ENCODE peak calls at places on chromosomes 13 and 19, in four cellular contexts. S, O, Y and E are unnamed samples.

GRCh38 chr19:10333758-10334339 is 520 bp upstream of the RAVER1 start:
- DNase-seq in O (no peak), Y (no peak), S (no peak), E (peak)

GRCh38 chr19:49592486-49593232 is 1.7 kb downstream of the PRR12 start:
- DNase-seq in O (no peak), S (no peak), Y (no peak), E (no peak)

GRCh38 chr19:1251503-1252220 is 3.3 kb downstream of the MIDN start:
- DNase-seq in O (no peak), Y (no peak), S (peak), E (no peak)

GRCh38 chr19:47310819-47311218 is 1.2 kb downstream of the C5AR1 start:
- DNase-seq in O (no peak), Y (no peak), S (peak), E (no peak)

GRCh38 chr13:100584901-100585300 is 3.7 kb downstream of the GGACT start:
- DNase-seq in Y (no peak), S (no peak), O (no peak), E (no peak)

GRCh38 chr13:60838581-60838980 is 441.6 kb downstream of the TDRD3 start:
- DNase-seq in Y (no peak), S (no peak), O (no peak), E (no peak)

GRCh38 chr19:28067882-28068281 is 1145.1 kb downstream of the UQCRFS1 start:
- DNase-seq in O (peak), Y (no peak), S (no peak), E (no peak)

GRCh38 chr19:38686530-38686888 is 39.1 kb downstream of the ACTN4 start:
- DNase-seq in O (peak), Y (no peak), S (no peak), E (no peak)

GRCh38 chr13:113041821-113042335 is 63.7 kb upstream of the F7 start:
- DNase-seq in Y (no peak), O (no peak), S (no peak), E (no peak)

GRCh38 chr13:68056816-68057710 is 826.9 kb upstream of the PCDH9 start:
- DNase-seq in S (peak), O (no peak), Y (no peak), E (no peak)

GRCh38 chr13:21800847-21801616 is 130.2 kb downstream of the FGF9 start:
- DNase-seq in O (no peak), Y (peak), S (peak), E (no peak)

GRCh38 chr19:30344446-30345425 is 27.4 kb upstream of the ZNF536 start:
- DNase-seq in Y (no peak), O (no peak), S (no peak), E (no peak)

GRCh38 chr13:40801255-40802217 is 12.1 kb downstream of the SLC25A15 start:
- DNase-seq in S (peak), O (no peak), Y (no peak), E (no peak)

GRCh38 chr19:33407716-33408115 is 34.2 kb downstream of the CEBPG start:
- DNase-seq in Y (no peak), O (no peak), S (no peak), E (no peak)

GRCh38 chr13:113544896-113545295 is 39.7 kb upstream of the TFDP1 start:
- DNase-seq in Y (no peak), S (no peak), O (no peak), E (no peak)

GRCh38 chr19:16127080-16127479 is 15.4 kb downstream of the RAB8A start:
- DNase-seq in S (no peak), O (no peak), Y (no peak), E (no peak)

GRCh38 chr19:53507523-53508442 is 30.2 kb upstream of the ZNF331 start:
- DNase-seq in S (peak), Y (no peak), O (no peak), E (no peak)

GRCh38 chr13:42384265-42384664 is 112.3 kb downstream of the AKAP11 start:
- DNase-seq in S (no peak), Y (no peak), O (no peak), E (no peak)

GRCh38 chr19:10173527-10173926 is 21.2 kb downstream of the DNMT1 start:
- DNase-seq in S (no peak), O (no peak), Y (no peak), E (no peak)

GRCh38 chr19:5047251-5047935 is 78.5 kb downstream of the KDM4B start:
- DNase-seq in S (no peak), Y (no peak), O (no peak), E (no peak)

GRCh38 chr19:5048091-5048726 is 79.3 kb downstream of the KDM4B start:
- DNase-seq in S (peak), Y (peak), O (no peak), E (peak)

GRCh38 chr19:5045956-5046338 is 77.0 kb downstream of the KDM4B start:
- DNase-seq in Y (no peak), O (no peak), S (no peak), E (no peak)

GRCh38 chr19:5045015-5045414 is 76.1 kb downstream of the KDM4B start:
- DNase-seq in Y (no peak), O (no peak), S (no peak), E (no peak)

GRCh38 chr19:5046339-5047039 is 77.6 kb downstream of the KDM4B start:
- DNase-seq in O (no peak), Y (no peak), S (peak), E (no peak)
- TF ChIP-seq BRCA1 in O (no peak), Y (no peak), S (no peak), E (no peak)

GRCh38 chr19:40472516-40472915 is 5.7 kb downstream of the SPTBN4 start:
- DNase-seq in S (no peak), O (no peak), Y (no peak), E (no peak)
- TF ChIP-seq BRCA1 in S (no peak), O (no peak), Y (no peak), E (no peak)

DNA sequence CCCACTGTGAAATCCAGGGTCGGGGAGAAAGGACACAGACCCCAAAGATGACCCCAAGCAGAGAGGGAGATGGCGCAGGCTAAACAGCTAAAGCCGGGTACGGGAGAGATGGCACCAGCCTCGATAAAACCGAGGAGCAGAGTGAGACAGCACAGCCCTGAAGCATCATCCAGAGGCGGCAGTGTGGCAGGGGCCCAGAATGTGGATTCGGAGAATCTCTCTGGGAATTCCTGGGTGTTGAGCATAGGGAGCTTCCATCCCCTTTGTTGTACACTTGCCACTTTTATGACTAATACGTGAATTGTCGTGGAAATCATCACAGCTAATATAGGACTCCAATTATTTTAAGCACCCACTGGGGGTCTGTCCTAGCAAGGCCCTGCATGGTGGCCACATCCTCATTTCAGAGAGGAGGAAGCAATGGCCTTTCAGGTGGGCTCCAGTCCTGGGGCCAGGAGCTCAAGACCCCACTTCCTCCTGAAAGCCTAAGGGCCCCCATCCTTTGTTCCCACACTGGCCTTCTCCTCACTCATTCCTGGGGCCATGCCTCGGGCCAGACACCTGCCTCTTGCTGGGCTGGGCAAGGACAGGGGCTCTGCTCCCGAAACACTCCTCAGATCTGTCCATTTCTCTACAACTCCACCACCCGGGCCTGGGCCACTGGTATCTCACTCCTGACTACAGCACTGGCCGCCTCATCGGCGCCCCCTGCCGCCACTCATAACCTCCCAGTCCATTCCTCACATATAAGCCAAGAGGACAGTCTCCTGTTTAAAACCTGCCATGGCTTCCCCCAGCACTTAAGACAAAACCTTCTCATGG is 29.3 kb upstream of the ATP1A3 start:
- DNase-seq in S (peak), Y (peak), O (no peak), E (no peak)
- TF ChIP-seq BRCA1 in S (no peak), Y (no peak), O (no peak), E (no peak)

DNA sequence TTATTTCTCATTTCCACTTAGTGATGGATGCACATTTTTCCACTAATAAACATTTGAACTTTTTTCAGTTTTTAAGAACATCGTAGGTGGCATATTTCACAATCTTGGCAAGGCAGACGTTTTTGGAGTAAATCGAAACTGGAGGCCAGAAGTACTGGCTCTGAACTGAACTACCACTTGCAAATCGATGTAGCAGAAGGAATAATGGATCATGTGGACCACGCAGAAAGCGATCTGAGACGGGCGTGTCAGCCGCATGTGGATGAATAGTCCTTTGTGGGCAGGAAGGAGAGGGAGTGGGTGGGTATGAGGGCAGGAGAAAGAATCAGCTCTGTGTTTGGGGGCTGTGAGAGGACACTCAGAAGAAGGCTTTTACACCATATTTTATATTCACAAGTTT is 90.4 kb downstream of the COL4A2 start:
- DNase-seq in O (no peak), S (no peak), Y (no peak), E (no peak)
- TF ChIP-seq BRCA1 in O (no peak), S (no peak), Y (no peak), E (no peak)

GRCh38 chr19:56617531-56617930 is 22.4 kb downstream of the ZNF71 start:
- DNase-seq in S (no peak), Y (no peak), O (no peak), E (no peak)
- TF ChIP-seq BRCA1 in S (no peak), Y (no peak), O (no peak), E (no peak)

DNA sequence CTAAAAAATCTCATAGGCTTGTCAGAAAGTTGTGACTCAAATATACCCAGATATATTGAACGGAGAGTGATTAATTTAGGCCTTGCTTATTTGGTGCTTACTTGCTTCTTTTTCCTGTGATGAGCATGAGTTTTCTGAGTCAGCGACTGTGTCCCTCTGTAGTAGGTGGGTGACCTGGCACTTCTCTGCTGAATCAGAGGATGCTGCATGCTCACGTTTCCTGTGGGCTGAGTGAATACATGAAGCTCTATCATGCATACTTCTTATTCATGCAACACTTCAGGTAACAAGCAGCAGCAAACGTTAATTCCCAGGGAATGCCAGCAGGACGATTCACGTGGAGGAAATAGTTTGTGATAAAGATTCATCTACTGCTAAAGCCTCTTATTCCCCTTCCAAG is 245.1 kb downstream of the KLF5 start:
- DNase-seq in O (no peak), Y (no peak), S (no peak), E (no peak)
- TF ChIP-seq BRCA1 in O (no peak), Y (no peak), S (no peak), E (no peak)

GRCh38 chr13:62320129-62320724 is 904.6 kb upstream of the PCDH20 start:
- DNase-seq in Y (no peak), O (peak), S (peak), E (no peak)
- TF ChIP-seq BRCA1 in Y (no peak), O (no peak), S (no peak), E (no peak)

DNA sequence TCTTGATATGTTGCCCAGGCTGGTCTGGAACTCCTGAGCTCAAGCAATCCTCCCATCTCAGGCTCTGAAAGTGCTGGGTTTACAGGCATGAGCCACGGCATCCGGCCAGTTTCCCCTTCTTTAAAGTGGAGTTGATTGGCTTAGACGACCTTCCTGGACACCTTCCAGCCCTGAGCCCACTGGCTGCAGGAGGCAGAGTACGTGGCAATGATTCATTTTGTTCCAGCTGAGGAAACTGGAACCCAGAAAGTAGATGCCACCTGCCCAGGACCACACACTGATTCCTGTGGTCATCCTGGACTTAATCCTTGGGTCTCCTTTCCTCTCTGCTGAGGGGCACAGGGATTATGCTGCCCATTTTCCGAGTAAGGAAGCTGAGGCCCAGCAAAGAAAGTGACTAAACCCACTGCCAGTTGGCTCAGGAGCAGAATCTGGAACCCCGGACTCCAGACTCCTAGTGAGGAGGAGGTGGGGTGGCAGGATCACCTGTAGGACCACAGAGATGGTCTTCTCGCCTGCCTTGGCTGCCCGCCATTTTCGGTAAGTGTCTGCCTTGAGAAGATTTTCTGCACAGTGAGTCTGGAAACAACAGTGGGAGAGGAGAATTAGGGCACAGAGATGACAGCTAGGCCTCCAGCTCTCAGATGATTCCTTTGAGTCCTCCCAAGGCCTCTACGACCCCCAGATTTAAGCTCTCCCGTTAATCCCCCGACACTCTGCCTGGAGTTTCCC is 737 bp downstream of the XRCC1 start:
- DNase-seq in Y (no peak), S (no peak), O (no peak), E (no peak)
- TF ChIP-seq BRCA1 in Y (no peak), S (no peak), O (no peak), E (no peak)

GRCh38 chr19:35029737-35030256 is 473 bp upstream of the SCN1B start:
- DNase-seq in O (no peak), Y (peak), S (no peak), E (peak)

GRCh38 chr19:35032356-35032865 is 2.1 kb downstream of the SCN1B start:
- DNase-seq in S (no peak), Y (no peak), O (no peak), E (no peak)

GRCh38 chr19:35030257-35031071 is at the start of gene SCN1B:
- DNase-seq in S (peak), Y (peak), O (no peak), E (no peak)

GRCh38 chr19:35033067-35034004 is 3.1 kb downstream of the SCN1B start:
- DNase-seq in S (no peak), O (no peak), Y (no peak), E (no peak)

GRCh38 chr19:35031072-35031881 is 1.0 kb downstream of the SCN1B start:
- DNase-seq in O (no peak), S (no peak), Y (peak), E (no peak)
- TF ChIP-seq BRCA1 in O (no peak), S (no peak), Y (no peak), E (no peak)

GRCh38 chr13:27573265-27573664 is 47.1 kb downstream of the LNX2 start:
- DNase-seq in S (peak), O (no peak), Y (no peak), E (no peak)
- TF ChIP-seq BRCA1 in S (no peak), O (no peak), Y (no peak), E (no peak)